ENCODE peak calls at places on chromosomes 3 and 15, in four cellular contexts. T is A549; S is osteoblast; Z is CD8-positive, alpha-beta T cell. N is an unnamed sample.

GRCh38 chr3:44914936-44915335 is 40.5 kb downstream of the TGM4 start:
- DNase-seq in T (no peak), S (peak; percentile 91), Z (no peak), N (no peak)

GRCh38 chr3:191412764-191413163 is 48.2 kb upstream of the PYDC2 start:
- DNase-seq in Z (no peak), T (no peak), S (peak; percentile 85), N (no peak)

GRCh38 chr3:128554100-128554464 is 61.1 kb upstream of the GATA2 start:
- DNase-seq in Z (no peak), S (peak; percentile 96), T (peak; percentile 10), N (no peak)

GRCh38 chr3:165339753-165340152 is 143.6 kb upstream of the SLITRK3 start:
- DNase-seq in T (peak; percentile 36), Z (no peak), S (no peak), N (no peak)

GRCh38 chr3:48404440-48405342 is 25.2 kb downstream of the PLXNB1 start:
- DNase-seq in S (peak; percentile 67), Z (no peak), T (no peak), N (peak; percentile 9)

GRCh38 chr15:65040461-65040860 is 4.7 kb upstream of the SLC51B start:
- DNase-seq in Z (no peak), S (no peak), T (no peak), N (no peak)

GRCh38 chr15:89504166-89504565 is 7.8 kb upstream of the RHCG start:
- DNase-seq in S (no peak), T (no peak), Z (no peak), N (no peak)

GRCh38 chr3:127454051-127454450 is 136.5 kb downstream of the TPRA1 start:
- DNase-seq in T (no peak), Z (no peak), S (no peak), N (no peak)

GRCh38 chr15:46365612-46366011 is 730.8 kb downstream of the SQOR start:
- DNase-seq in S (no peak), Z (no peak), T (no peak), N (no peak)

GRCh38 chr3:188780188-188781147 is 391.3 kb upstream of the TPRG1 start:
- DNase-seq in T (no peak), Z (no peak), S (no peak), N (no peak)

GRCh38 chr3:187021748-187022402 is 91.5 kb downstream of the ST6GAL1 start:
- DNase-seq in S (no peak), Z (no peak), T (peak; percentile 8), N (no peak)

GRCh38 chr15:64464271-64465005 is 4.1 kb downstream of the ZNF609 start:
- DNase-seq in S (peak; percentile 87), Z (no peak), T (no peak), N (no peak)

GRCh38 chr3:190486201-190486865 is 27.6 kb upstream of the IL1RAP start:
- DNase-seq in S (no peak), T (no peak), Z (no peak), N (no peak)

GRCh38 chr15:70826634-70827033 is 27.3 kb downstream of the LARP6 start:
- DNase-seq in S (peak; percentile 88), T (peak; percentile 78), Z (no peak), N (no peak)

GRCh38 chr3:50620846-50621245 is 3.9 kb downstream of the MAPKAPK3 start:
- DNase-seq in Z (no peak), T (no peak), S (no peak), N (no peak)

GRCh38 chr3:37711721-37712120 is 150.0 kb upstream of the CTDSPL start:
- DNase-seq in Z (no peak), T (no peak), S (no peak), N (no peak)

GRCh38 chr3:42503957-42504333 is 1.5 kb downstream of the VIPR1 start:
- DNase-seq in Z (no peak), T (no peak), S (no peak), N (no peak)

GRCh38 chr15:62244762-62245161 is 79.7 kb upstream of the C2CD4B start:
- DNase-seq in T (no peak), Z (no peak), S (no peak), N (no peak)

GRCh38 chr3:8987673-8988655 is 24.7 kb upstream of the RAD18 start:
- DNase-seq in Z (peak; percentile 59), T (peak; percentile 53), S (peak; percentile 99), N (peak; percentile 90)

GRCh38 chr3:129343643-129344360 is 65.1 kb downstream of the HMCES start:
- DNase-seq in S (peak; percentile 98), Z (peak; percentile 24), T (peak; percentile 38), N (peak; percentile 57)

GRCh38 chr3:120302361-120302760 is 17.3 kb upstream of the GPR156 start:
- DNase-seq in T (no peak), Z (no peak), S (peak; percentile 76), N (no peak)

GRCh38 chr3:127151992-127152391 is 40.9 kb upstream of the PRR23E start:
- DNase-seq in S (no peak), T (no peak), Z (no peak), N (no peak)

GRCh38 chr15:73887481-73887880 is 14.1 kb downstream of the TBC1D21 start:
- DNase-seq in T (no peak), Z (no peak), S (no peak), N (no peak)

GRCh38 chr3:107464037-107464436 is 58.7 kb upstream of the BBX start:
- DNase-seq in S (no peak), T (no peak), Z (no peak), N (no peak)

GRCh38 chr15:49031764-49032270 is 14.4 kb downstream of the SECISBP2L start:
- DNase-seq in T (no peak), S (no peak), Z (no peak), N (no peak)

GRCh38 chr15:36589971-36590370 is 10.5 kb downstream of the CDIN1 start:
- DNase-seq in S (peak; percentile 79), Z (no peak), T (no peak), N (no peak)

GRCh38 chr3:23650371-23651140 is 155.2 kb upstream of the UBE2E1 start:
- DNase-seq in S (peak; percentile 76), Z (no peak), T (peak; percentile 61), N (no peak)

GRCh38 chr15:31402511-31403056 is 75.9 kb downstream of the KLF13 start:
- DNase-seq in S (peak; percentile 96), T (no peak), Z (no peak), N (no peak)

GRCh38 chr3:17258823-17259436 is 374.2 kb downstream of the PLCL2 start:
- DNase-seq in T (peak; percentile 45), Z (no peak), S (peak; percentile 77), N (peak; percentile 52)

GRCh38 chr3:144127700-144128099 is 156.1 kb downstream of the DIPK2A start:
- DNase-seq in S (no peak), T (no peak), Z (no peak), N (no peak)

GRCh38 chr3:67006460-67006859 is 8.4 kb downstream of the KBTBD8 start:
- DNase-seq in Z (no peak), S (no peak), T (no peak), N (no peak)

GRCh38 chr3:123082370-123083065 is 15.7 kb downstream of the PDIA5 start:
- DNase-seq in S (no peak), Z (no peak), T (no peak), N (no peak)

GRCh38 chr3:154745925-154746324 is 315.9 kb upstream of the GPR149 start:
- DNase-seq in S (no peak), Z (no peak), T (no peak), N (no peak)
- TF ChIP-seq CTCF in S (no peak), Z (no peak), T (no peak), N (no peak)

GRCh38 chr15:39575180-39575579 is 5.7 kb upstream of the THBS1 start:
- DNase-seq in S (no peak), T (no peak), Z (no peak), N (no peak)

GRCh38 chr15:39578851-39579486 is 1.9 kb upstream of the THBS1 start:
- DNase-seq in Z (no peak), S (no peak), T (no peak), N (no peak)

GRCh38 chr15:39574416-39574815 is 6.5 kb upstream of the THBS1 start:
- DNase-seq in Z (no peak), T (no peak), S (no peak), N (no peak)

GRCh38 chr15:39573287-39573686 is 7.6 kb upstream of the THBS1 start:
- DNase-seq in S (no peak), Z (no peak), T (no peak), N (no peak)

DNA sequence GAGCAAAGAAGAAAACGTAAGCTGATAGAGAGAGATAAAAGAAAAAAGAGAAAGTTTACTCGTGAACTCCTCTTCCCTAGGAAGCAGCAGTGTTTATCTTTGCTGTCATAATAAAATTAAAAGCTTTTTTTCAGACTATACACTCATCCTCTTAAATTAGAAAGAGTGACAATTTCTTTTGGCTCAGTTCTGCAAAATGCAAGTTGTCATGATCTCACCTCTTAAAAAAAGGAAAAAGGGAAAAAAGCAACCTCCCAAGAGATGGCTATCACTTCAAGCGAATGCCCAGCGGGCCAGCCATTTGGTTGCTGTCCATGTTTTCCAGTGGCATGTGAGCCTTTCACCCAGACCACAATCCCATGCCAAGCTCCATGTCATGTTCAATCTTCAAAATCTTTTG is 7.0 kb upstream of the THBS1 start:
- DNase-seq in T (no peak), Z (no peak), S (no peak), N (no peak)
- TF ChIP-seq CTCF in T (no peak), Z (peak; percentile 5), S (no peak), N (no peak)

DNA sequence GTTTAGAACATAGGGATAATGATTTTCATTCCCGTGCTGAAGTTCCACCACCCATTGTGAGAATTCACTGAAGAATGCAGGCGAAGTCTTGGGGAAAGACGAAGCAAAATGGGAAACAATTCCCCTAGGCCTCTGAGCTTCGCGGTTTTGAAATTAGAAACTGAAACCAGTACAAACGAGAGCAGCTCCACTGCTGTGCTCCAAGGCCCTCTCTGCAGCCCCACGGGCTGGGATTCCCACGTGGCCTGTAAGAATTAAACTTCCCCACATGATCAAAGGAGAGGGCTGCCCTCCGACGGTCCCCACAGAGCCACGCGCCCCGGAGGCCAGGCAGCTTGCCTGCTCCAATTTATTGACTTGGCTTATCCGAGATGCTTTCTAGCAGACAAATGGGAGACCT is 143.9 kb downstream of the GREM1 start:
- DNase-seq in T (no peak), S (peak; percentile 69), Z (no peak), N (no peak)
- TF ChIP-seq CTCF in T (no peak), S (no peak), Z (no peak), N (no peak)

GRCh38 chr15:39828374-39828931 is 45.8 kb upstream of the FSIP1 start:
- DNase-seq in Z (no peak), T (no peak), S (no peak), N (no peak)

GRCh38 chr15:39817892-39818291 is 35.3 kb upstream of the FSIP1 start:
- DNase-seq in T (no peak), Z (no peak), S (no peak), N (no peak)

GRCh38 chr15:39819449-39820016 is 36.9 kb upstream of the FSIP1 start:
- DNase-seq in Z (no peak), T (no peak), S (no peak), N (no peak)

DNA sequence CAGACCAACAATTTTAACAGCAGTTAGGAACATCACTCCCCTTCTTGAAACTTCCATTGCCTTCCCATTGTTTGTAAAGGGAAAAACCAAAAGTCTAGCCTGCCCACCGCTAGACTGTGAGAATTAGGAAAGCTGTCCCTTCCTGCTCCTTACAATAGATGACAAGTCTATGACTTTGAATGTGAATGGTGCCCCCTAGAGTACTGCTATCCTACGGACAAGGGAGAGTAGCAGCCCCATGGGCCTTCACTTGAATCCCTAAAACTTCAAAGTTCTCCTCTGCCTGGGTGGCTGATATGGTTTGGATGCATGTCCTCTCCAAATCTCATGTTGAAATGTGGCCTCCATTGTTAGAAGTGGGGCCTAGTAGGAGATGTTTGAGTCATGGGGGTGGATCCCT is 41.0 kb upstream of the FSIP1 start:
- DNase-seq in Z (no peak), T (no peak), S (no peak), N (no peak)
- TF ChIP-seq CTCF in Z (no peak), T (no peak), S (no peak), N (no peak)